ENCODE peak calls at places on chromosomes 11 and 22, in seven cellular contexts. One of them, this sample, is unnamed.

GRCh38 chr22:48047722-48048500 is 1285.5 kb downstream of the TBC1D22A start:
- DNase-seq in stimulated activated CD8-positive, alpha-beta memory T cell treated with anti-CD3 and anti-CD28 coated beads, Interleukin-15, amount 100 ng/mL, for 4 hours: no peak
- DNase-seq in ELF-1: no peak
- DNase-seq in hypothalamus: no peak
- DNase-seq in amygdala: no peak
- DNase-seq in AG04449: no peak
- DNase-seq in endothelial cell: no peak
- DNase-seq in this sample: no peak

GRCh38 chr11:32478277-32478731 is 43.0 kb upstream of the WT1 start:
- DNase-seq in stimulated activated CD8-positive, alpha-beta memory T cell treated with anti-CD3 and anti-CD28 coated beads, Interleukin-15, amount 100 ng/mL, for 4 hours: no peak
- DNase-seq in ELF-1: no peak
- DNase-seq in hypothalamus: no peak
- DNase-seq in amygdala: peak
- DNase-seq in AG04449: no peak
- DNase-seq in endothelial cell: no peak
- DNase-seq in this sample: no peak

GRCh38 chr11:71155846-71156245 is 96.5 kb downstream of the SHANK2 start:
- DNase-seq in stimulated activated CD8-positive, alpha-beta memory T cell treated with anti-CD3 and anti-CD28 coated beads, Interleukin-15, amount 100 ng/mL, for 4 hours: no peak
- DNase-seq in ELF-1: no peak
- DNase-seq in hypothalamus: no peak
- DNase-seq in amygdala: no peak
- DNase-seq in AG04449: no peak
- DNase-seq in endothelial cell: no peak
- DNase-seq in this sample: no peak

GRCh38 chr11:65298655-65299179 is 15.9 kb upstream of the CDC42EP2 start:
- DNase-seq in stimulated activated CD8-positive, alpha-beta memory T cell treated with anti-CD3 and anti-CD28 coated beads, Interleukin-15, amount 100 ng/mL, for 4 hours: no peak
- DNase-seq in ELF-1: no peak
- DNase-seq in hypothalamus: peak
- DNase-seq in amygdala: peak
- DNase-seq in AG04449: no peak
- DNase-seq in endothelial cell: no peak
- DNase-seq in this sample: no peak

GRCh38 chr22:40462195-40462988 is 92.0 kb downstream of the SGSM3 start:
- DNase-seq in stimulated activated CD8-positive, alpha-beta memory T cell treated with anti-CD3 and anti-CD28 coated beads, Interleukin-15, amount 100 ng/mL, for 4 hours: no peak
- DNase-seq in ELF-1: no peak
- DNase-seq in hypothalamus: no peak
- DNase-seq in amygdala: no peak
- DNase-seq in AG04449: no peak
- DNase-seq in endothelial cell: no peak
- DNase-seq in this sample: no peak

GRCh38 chr11:266676-267439 is 11.3 kb upstream of the NLRP6 start:
- DNase-seq in stimulated activated CD8-positive, alpha-beta memory T cell treated with anti-CD3 and anti-CD28 coated beads, Interleukin-15, amount 100 ng/mL, for 4 hours: no peak
- DNase-seq in ELF-1: no peak
- DNase-seq in hypothalamus: no peak
- DNase-seq in amygdala: no peak
- DNase-seq in AG04449: no peak
- DNase-seq in endothelial cell: no peak
- DNase-seq in this sample: no peak

GRCh38 chr11:62858201-62858600 is 18.8 kb upstream of the WDR74 start:
- DNase-seq in stimulated activated CD8-positive, alpha-beta memory T cell treated with anti-CD3 and anti-CD28 coated beads, Interleukin-15, amount 100 ng/mL, for 4 hours: no peak
- DNase-seq in ELF-1: peak
- DNase-seq in hypothalamus: no peak
- DNase-seq in amygdala: no peak
- DNase-seq in AG04449: no peak
- DNase-seq in endothelial cell: no peak
- DNase-seq in this sample: no peak

GRCh38 chr11:46382644-46383403 is 1.4 kb downstream of the MDK start:
- DNase-seq in stimulated activated CD8-positive, alpha-beta memory T cell treated with anti-CD3 and anti-CD28 coated beads, Interleukin-15, amount 100 ng/mL, for 4 hours: no peak
- DNase-seq in ELF-1: peak
- DNase-seq in hypothalamus: no peak
- DNase-seq in amygdala: no peak
- DNase-seq in AG04449: no peak
- DNase-seq in endothelial cell: peak
- DNase-seq in this sample: no peak

GRCh38 chr22:46830841-46831240 is 68.4 kb downstream of the TBC1D22A start:
- DNase-seq in stimulated activated CD8-positive, alpha-beta memory T cell treated with anti-CD3 and anti-CD28 coated beads, Interleukin-15, amount 100 ng/mL, for 4 hours: no peak
- DNase-seq in ELF-1: no peak
- DNase-seq in hypothalamus: no peak
- DNase-seq in amygdala: no peak
- DNase-seq in AG04449: no peak
- DNase-seq in endothelial cell: no peak
- DNase-seq in this sample: no peak

GRCh38 chr11:126054882-126055281 is 7.8 kb downstream of the CDON start:
- DNase-seq in stimulated activated CD8-positive, alpha-beta memory T cell treated with anti-CD3 and anti-CD28 coated beads, Interleukin-15, amount 100 ng/mL, for 4 hours: no peak
- DNase-seq in ELF-1: no peak
- DNase-seq in hypothalamus: no peak
- DNase-seq in amygdala: no peak
- DNase-seq in AG04449: no peak
- DNase-seq in endothelial cell: no peak
- DNase-seq in this sample: no peak

GRCh38 chr22:35629406-35630234 is 12.5 kb upstream of the MB start:
- DNase-seq in stimulated activated CD8-positive, alpha-beta memory T cell treated with anti-CD3 and anti-CD28 coated beads, Interleukin-15, amount 100 ng/mL, for 4 hours: peak
- DNase-seq in ELF-1: peak
- DNase-seq in hypothalamus: no peak
- DNase-seq in amygdala: no peak
- DNase-seq in AG04449: peak
- DNase-seq in endothelial cell: no peak
- DNase-seq in this sample: no peak

GRCh38 chr11:122192634-122193245 is 76.7 kb upstream of the BLID start:
- DNase-seq in stimulated activated CD8-positive, alpha-beta memory T cell treated with anti-CD3 and anti-CD28 coated beads, Interleukin-15, amount 100 ng/mL, for 4 hours: no peak
- DNase-seq in ELF-1: no peak
- DNase-seq in hypothalamus: no peak
- DNase-seq in amygdala: no peak
- DNase-seq in AG04449: no peak
- DNase-seq in endothelial cell: no peak
- DNase-seq in this sample: no peak

GRCh38 chr11:4482445-4482844 is at the start of gene OR52K1:
- DNase-seq in stimulated activated CD8-positive, alpha-beta memory T cell treated with anti-CD3 and anti-CD28 coated beads, Interleukin-15, amount 100 ng/mL, for 4 hours: no peak
- DNase-seq in ELF-1: no peak
- DNase-seq in hypothalamus: no peak
- DNase-seq in amygdala: no peak
- DNase-seq in AG04449: no peak
- DNase-seq in endothelial cell: no peak
- DNase-seq in this sample: no peak

GRCh38 chr22:16810188-16810802 is 14.9 kb downstream of the XKR3 start:
- DNase-seq in stimulated activated CD8-positive, alpha-beta memory T cell treated with anti-CD3 and anti-CD28 coated beads, Interleukin-15, amount 100 ng/mL, for 4 hours: no peak
- DNase-seq in ELF-1: no peak
- DNase-seq in hypothalamus: no peak
- DNase-seq in amygdala: no peak
- DNase-seq in AG04449: no peak
- DNase-seq in endothelial cell: no peak
- DNase-seq in this sample: no peak

GRCh38 chr11:995058-995751 is 41.3 kb downstream of the MUC6 start:
- DNase-seq in stimulated activated CD8-positive, alpha-beta memory T cell treated with anti-CD3 and anti-CD28 coated beads, Interleukin-15, amount 100 ng/mL, for 4 hours: no peak
- DNase-seq in ELF-1: no peak
- DNase-seq in hypothalamus: no peak
- DNase-seq in amygdala: no peak
- DNase-seq in AG04449: no peak
- DNase-seq in endothelial cell: no peak
- DNase-seq in this sample: no peak

GRCh38 chr11:12717851-12718291 is 43.6 kb downstream of the TEAD1 start:
- DNase-seq in stimulated activated CD8-positive, alpha-beta memory T cell treated with anti-CD3 and anti-CD28 coated beads, Interleukin-15, amount 100 ng/mL, for 4 hours: no peak
- DNase-seq in ELF-1: no peak
- DNase-seq in hypothalamus: no peak
- DNase-seq in amygdala: no peak
- DNase-seq in AG04449: no peak
- DNase-seq in endothelial cell: no peak
- DNase-seq in this sample: no peak

GRCh38 chr22:46049726-46050450 is 72.9 kb upstream of the WNT7B start:
- DNase-seq in stimulated activated CD8-positive, alpha-beta memory T cell treated with anti-CD3 and anti-CD28 coated beads, Interleukin-15, amount 100 ng/mL, for 4 hours: no peak
- DNase-seq in ELF-1: no peak
- DNase-seq in hypothalamus: no peak
- DNase-seq in amygdala: no peak
- DNase-seq in AG04449: no peak
- DNase-seq in endothelial cell: no peak
- DNase-seq in this sample: no peak

GRCh38 chr11:43920598-43921419 is 21.6 kb upstream of the C11orf96 start:
- DNase-seq in stimulated activated CD8-positive, alpha-beta memory T cell treated with anti-CD3 and anti-CD28 coated beads, Interleukin-15, amount 100 ng/mL, for 4 hours: no peak
- DNase-seq in ELF-1: no peak
- DNase-seq in hypothalamus: no peak
- DNase-seq in amygdala: no peak
- DNase-seq in AG04449: peak
- DNase-seq in endothelial cell: no peak
- DNase-seq in this sample: no peak

GRCh38 chr11:58801302-58801701 is 43.2 kb downstream of the GLYATL2 start:
- DNase-seq in stimulated activated CD8-positive, alpha-beta memory T cell treated with anti-CD3 and anti-CD28 coated beads, Interleukin-15, amount 100 ng/mL, for 4 hours: no peak
- DNase-seq in ELF-1: no peak
- DNase-seq in hypothalamus: no peak
- DNase-seq in amygdala: no peak
- DNase-seq in AG04449: no peak
- DNase-seq in endothelial cell: no peak
- DNase-seq in this sample: no peak

GRCh38 chr11:74524501-74524900 is 31.0 kb upstream of the LIPT2 start:
- DNase-seq in stimulated activated CD8-positive, alpha-beta memory T cell treated with anti-CD3 and anti-CD28 coated beads, Interleukin-15, amount 100 ng/mL, for 4 hours: no peak
- DNase-seq in ELF-1: no peak
- DNase-seq in hypothalamus: no peak
- DNase-seq in amygdala: no peak
- DNase-seq in AG04449: no peak
- DNase-seq in endothelial cell: no peak
- DNase-seq in this sample: no peak

GRCh38 chr11:118912742-118913410 is 12.8 kb downstream of the BCL9L start:
- DNase-seq in stimulated activated CD8-positive, alpha-beta memory T cell treated with anti-CD3 and anti-CD28 coated beads, Interleukin-15, amount 100 ng/mL, for 4 hours: no peak
- DNase-seq in ELF-1: no peak
- DNase-seq in hypothalamus: no peak
- DNase-seq in amygdala: no peak
- DNase-seq in AG04449: no peak
- DNase-seq in endothelial cell: no peak
- DNase-seq in this sample: no peak

GRCh38 chr22:26826431-26826935 is 169.1 kb downstream of the MIAT start:
- DNase-seq in stimulated activated CD8-positive, alpha-beta memory T cell treated with anti-CD3 and anti-CD28 coated beads, Interleukin-15, amount 100 ng/mL, for 4 hours: no peak
- DNase-seq in ELF-1: no peak
- DNase-seq in hypothalamus: no peak
- DNase-seq in amygdala: no peak
- DNase-seq in AG04449: no peak
- DNase-seq in endothelial cell: no peak
- DNase-seq in this sample: no peak

GRCh38 chr22:48223488-48224190 is 1461.2 kb downstream of the TBC1D22A start:
- DNase-seq in stimulated activated CD8-positive, alpha-beta memory T cell treated with anti-CD3 and anti-CD28 coated beads, Interleukin-15, amount 100 ng/mL, for 4 hours: no peak
- DNase-seq in ELF-1: no peak
- DNase-seq in hypothalamus: peak
- DNase-seq in amygdala: no peak
- DNase-seq in AG04449: no peak
- DNase-seq in endothelial cell: no peak
- DNase-seq in this sample: no peak

GRCh38 chr11:11243258-11243789 is 109.7 kb downstream of the CSNK2A3 start:
- DNase-seq in stimulated activated CD8-positive, alpha-beta memory T cell treated with anti-CD3 and anti-CD28 coated beads, Interleukin-15, amount 100 ng/mL, for 4 hours: no peak
- DNase-seq in ELF-1: no peak
- DNase-seq in hypothalamus: no peak
- DNase-seq in amygdala: no peak
- DNase-seq in AG04449: no peak
- DNase-seq in endothelial cell: no peak
- DNase-seq in this sample: no peak

GRCh38 chr11:61107888-61108287 is 5.6 kb downstream of the CD5 start:
- DNase-seq in stimulated activated CD8-positive, alpha-beta memory T cell treated with anti-CD3 and anti-CD28 coated beads, Interleukin-15, amount 100 ng/mL, for 4 hours: no peak
- DNase-seq in ELF-1: no peak
- DNase-seq in hypothalamus: no peak
- DNase-seq in amygdala: no peak
- DNase-seq in AG04449: no peak
- DNase-seq in endothelial cell: no peak
- DNase-seq in this sample: no peak

GRCh38 chr22:43824724-43825485 is 12.8 kb upstream of the EFCAB6 start:
- DNase-seq in stimulated activated CD8-positive, alpha-beta memory T cell treated with anti-CD3 and anti-CD28 coated beads, Interleukin-15, amount 100 ng/mL, for 4 hours: no peak
- DNase-seq in ELF-1: peak
- DNase-seq in hypothalamus: no peak
- DNase-seq in amygdala: no peak
- DNase-seq in AG04449: no peak
- DNase-seq in endothelial cell: no peak
- DNase-seq in this sample: no peak

GRCh38 chr11:86171627-86172026 is 72.9 kb upstream of the EED start:
- DNase-seq in stimulated activated CD8-positive, alpha-beta memory T cell treated with anti-CD3 and anti-CD28 coated beads, Interleukin-15, amount 100 ng/mL, for 4 hours: no peak
- DNase-seq in ELF-1: peak
- DNase-seq in hypothalamus: no peak
- DNase-seq in amygdala: no peak
- DNase-seq in AG04449: no peak
- DNase-seq in endothelial cell: no peak
- DNase-seq in this sample: no peak

GRCh38 chr11:1699771-1700170 is 2.8 kb downstream of the KRTAP5-6 start:
- DNase-seq in stimulated activated CD8-positive, alpha-beta memory T cell treated with anti-CD3 and anti-CD28 coated beads, Interleukin-15, amount 100 ng/mL, for 4 hours: no peak
- DNase-seq in ELF-1: no peak
- DNase-seq in hypothalamus: no peak
- DNase-seq in amygdala: no peak
- DNase-seq in AG04449: no peak
- DNase-seq in endothelial cell: no peak
- DNase-seq in this sample: no peak

GRCh38 chr11:1554981-1555712 is 16.9 kb downstream of the DUSP8 start:
- DNase-seq in stimulated activated CD8-positive, alpha-beta memory T cell treated with anti-CD3 and anti-CD28 coated beads, Interleukin-15, amount 100 ng/mL, for 4 hours: no peak
- DNase-seq in ELF-1: no peak
- DNase-seq in hypothalamus: no peak
- DNase-seq in amygdala: no peak
- DNase-seq in AG04449: no peak
- DNase-seq in endothelial cell: no peak
- DNase-seq in this sample: no peak

GRCh38 chr11:42812960-42813359 is 498.8 kb upstream of the API5 start:
- DNase-seq in stimulated activated CD8-positive, alpha-beta memory T cell treated with anti-CD3 and anti-CD28 coated beads, Interleukin-15, amount 100 ng/mL, for 4 hours: no peak
- DNase-seq in ELF-1: no peak
- DNase-seq in hypothalamus: no peak
- DNase-seq in amygdala: no peak
- DNase-seq in AG04449: no peak
- DNase-seq in endothelial cell: no peak
- DNase-seq in this sample: no peak

GRCh38 chr11:68889948-68890446 is 13.6 kb downstream of the MRPL21 start:
- DNase-seq in stimulated activated CD8-positive, alpha-beta memory T cell treated with anti-CD3 and anti-CD28 coated beads, Interleukin-15, amount 100 ng/mL, for 4 hours: no peak
- DNase-seq in ELF-1: peak
- DNase-seq in hypothalamus: no peak
- DNase-seq in amygdala: no peak
- DNase-seq in AG04449: peak
- DNase-seq in endothelial cell: peak
- DNase-seq in this sample: peak

GRCh38 chr22:37999640-38000272 is 15.4 kb upstream of the SOX10 start:
- DNase-seq in stimulated activated CD8-positive, alpha-beta memory T cell treated with anti-CD3 and anti-CD28 coated beads, Interleukin-15, amount 100 ng/mL, for 4 hours: no peak
- DNase-seq in ELF-1: peak
- DNase-seq in hypothalamus: peak
- DNase-seq in amygdala: peak
- DNase-seq in AG04449: no peak
- DNase-seq in endothelial cell: no peak
- DNase-seq in this sample: no peak

GRCh38 chr22:43859176-43859575 is 3.1 kb downstream of the SULT4A1 start:
- DNase-seq in stimulated activated CD8-positive, alpha-beta memory T cell treated with anti-CD3 and anti-CD28 coated beads, Interleukin-15, amount 100 ng/mL, for 4 hours: no peak
- DNase-seq in ELF-1: no peak
- DNase-seq in hypothalamus: no peak
- DNase-seq in amygdala: no peak
- DNase-seq in AG04449: no peak
- DNase-seq in endothelial cell: no peak
- DNase-seq in this sample: no peak

GRCh38 chr11:109695696-109696095 is 273.7 kb downstream of the C11orf87 start:
- DNase-seq in stimulated activated CD8-positive, alpha-beta memory T cell treated with anti-CD3 and anti-CD28 coated beads, Interleukin-15, amount 100 ng/mL, for 4 hours: no peak
- DNase-seq in ELF-1: no peak
- DNase-seq in hypothalamus: no peak
- DNase-seq in amygdala: no peak
- DNase-seq in AG04449: no peak
- DNase-seq in endothelial cell: no peak
- DNase-seq in this sample: no peak

This sample was measured in SK-N-MC.